ENCODE peak calls at places on chromosomes 5 and 9, in four cellular contexts. One of them, this sample, is unnamed.

GRCh38 chr5:178542455-178542854 is 47.7 kb downstream of the COL23A1 start:
- DNase-seq in CD4-positive, alpha-beta T cell: no peak
- DNase-seq in GM10248: no peak
- DNase-seq in cardiac fibroblast: no peak
- DNase-seq in this sample: no peak

GRCh38 chr9:128558431-128559310 is 6.3 kb downstream of the SPTAN1 start:
- DNase-seq in CD4-positive, alpha-beta T cell: peak; percentile 45
- DNase-seq in cardiac fibroblast: peak; percentile 94
- DNase-seq in GM10248: peak; percentile 75
- DNase-seq in this sample: peak; percentile 84

GRCh38 chr5:160837211-160837610 is 14.8 kb downstream of the ATP10B start:
- DNase-seq in cardiac fibroblast: no peak
- DNase-seq in GM10248: no peak
- DNase-seq in CD4-positive, alpha-beta T cell: no peak
- DNase-seq in this sample: no peak

GRCh38 chr5:81631124-81631523 is 119.8 kb downstream of the SSBP2 start:
- DNase-seq in cardiac fibroblast: no peak
- DNase-seq in GM10248: no peak
- DNase-seq in CD4-positive, alpha-beta T cell: peak; percentile 6
- DNase-seq in this sample: peak; percentile 52

GRCh38 chr9:127796899-127797370 is 5.7 kb upstream of the FPGS start:
- DNase-seq in CD4-positive, alpha-beta T cell: no peak
- DNase-seq in GM10248: no peak
- DNase-seq in cardiac fibroblast: no peak
- DNase-seq in this sample: peak; percentile 51

GRCh38 chr5:177090813-177091212 is 4.1 kb downstream of the FGFR4 start:
- DNase-seq in GM10248: no peak
- DNase-seq in cardiac fibroblast: no peak
- DNase-seq in CD4-positive, alpha-beta T cell: no peak
- DNase-seq in this sample: no peak

GRCh38 chr9:136011703-136012496 is 50.7 kb upstream of the UBAC1 start:
- DNase-seq in CD4-positive, alpha-beta T cell: peak; percentile 2
- DNase-seq in cardiac fibroblast: peak; percentile 75
- DNase-seq in GM10248: no peak
- DNase-seq in this sample: peak; percentile 25

GRCh38 chr9:137619240-137620090 is 660 bp downstream of the EHMT1 start:
- DNase-seq in CD4-positive, alpha-beta T cell: no peak
- DNase-seq in cardiac fibroblast: peak; percentile 54
- DNase-seq in GM10248: peak; percentile 61
- DNase-seq in this sample: no peak

GRCh38 chr9:89845862-89846261 is 241.1 kb downstream of the GADD45G start:
- DNase-seq in GM10248: no peak
- DNase-seq in cardiac fibroblast: no peak
- DNase-seq in CD4-positive, alpha-beta T cell: no peak
- DNase-seq in this sample: peak; percentile 9

GRCh38 chr9:126336350-126337335 is 10.0 kb downstream of the MVB12B start:
- DNase-seq in CD4-positive, alpha-beta T cell: no peak
- DNase-seq in cardiac fibroblast: no peak
- DNase-seq in GM10248: peak; percentile 7
- DNase-seq in this sample: no peak

GRCh38 chr5:179227578-179228311 is 117.5 kb downstream of the ADAMTS2 start:
- DNase-seq in cardiac fibroblast: no peak
- DNase-seq in GM10248: no peak
- DNase-seq in CD4-positive, alpha-beta T cell: no peak
- DNase-seq in this sample: peak; percentile 40

GRCh38 chr9:91071185-91071990 is 269.8 kb downstream of the SYK start:
- DNase-seq in GM10248: no peak
- DNase-seq in cardiac fibroblast: peak; percentile 91
- DNase-seq in CD4-positive, alpha-beta T cell: no peak
- DNase-seq in this sample: no peak

GRCh38 chr9:109922617-109923260 is 142.7 kb downstream of the PALM2AKAP2 start:
- DNase-seq in GM10248: no peak
- DNase-seq in cardiac fibroblast: no peak
- DNase-seq in CD4-positive, alpha-beta T cell: no peak
- DNase-seq in this sample: no peak

GRCh38 chr5:93519737-93520136 is 61.3 kb downstream of the NR2F1-AS1 start:
- DNase-seq in cardiac fibroblast: peak; percentile 47
- DNase-seq in GM10248: no peak
- DNase-seq in CD4-positive, alpha-beta T cell: no peak
- DNase-seq in this sample: no peak

GRCh38 chr9:115972362-115972761 is 181.2 kb upstream of the PAPPA start:
- DNase-seq in GM10248: no peak
- DNase-seq in cardiac fibroblast: peak; percentile 46
- DNase-seq in CD4-positive, alpha-beta T cell: no peak
- DNase-seq in this sample: no peak

GRCh38 chr5:93236807-93237421 is 344.1 kb downstream of the NR2F1-AS1 start:
- DNase-seq in cardiac fibroblast: peak; percentile 58
- DNase-seq in CD4-positive, alpha-beta T cell: no peak
- DNase-seq in GM10248: no peak
- DNase-seq in this sample: no peak

GRCh38 chr5:94908889-94909480 is 290.5 kb downstream of the SLF1 start:
- DNase-seq in CD4-positive, alpha-beta T cell: no peak
- DNase-seq in cardiac fibroblast: peak; percentile 73
- DNase-seq in GM10248: peak; percentile 22
- DNase-seq in this sample: no peak

GRCh38 chr9:106862115-106862945 is 636 bp upstream of the ZNF462 start:
- DNase-seq in CD4-positive, alpha-beta T cell: no peak
- DNase-seq in cardiac fibroblast: peak; percentile 52
- DNase-seq in GM10248: no peak
- DNase-seq in this sample: peak; percentile 69

GRCh38 chr5:14870347-14871083 is 1.1 kb downstream of the ANKH start:
- DNase-seq in CD4-positive, alpha-beta T cell: no peak
- DNase-seq in GM10248: peak; percentile 30
- DNase-seq in cardiac fibroblast: no peak
- DNase-seq in this sample: no peak

GRCh38 chr5:139593716-139594319 is 32.7 kb downstream of the UBE2D2 start:
- DNase-seq in cardiac fibroblast: peak; percentile 69
- DNase-seq in CD4-positive, alpha-beta T cell: no peak
- DNase-seq in GM10248: no peak
- DNase-seq in this sample: no peak

GRCh38 chr5:102770803-102771202 is 15.7 kb downstream of the PAM start:
- DNase-seq in CD4-positive, alpha-beta T cell: no peak
- DNase-seq in GM10248: no peak
- DNase-seq in cardiac fibroblast: no peak
- DNase-seq in this sample: no peak

GRCh38 chr9:90843530-90843929 is 41.9 kb downstream of the SYK start:
- DNase-seq in GM10248: no peak
- DNase-seq in CD4-positive, alpha-beta T cell: no peak
- DNase-seq in cardiac fibroblast: no peak
- DNase-seq in this sample: no peak

GRCh38 chr5:176144508-176144907 is 93.7 kb upstream of the SIMC1 start:
- DNase-seq in GM10248: no peak
- DNase-seq in CD4-positive, alpha-beta T cell: no peak
- DNase-seq in cardiac fibroblast: no peak
- DNase-seq in this sample: no peak

GRCh38 chr5:97907611-97908400 is 724.8 kb upstream of the RIOK2 start:
- DNase-seq in CD4-positive, alpha-beta T cell: no peak
- DNase-seq in GM10248: no peak
- DNase-seq in cardiac fibroblast: no peak
- DNase-seq in this sample: no peak

GRCh38 chr5:6574537-6574936 is 58.3 kb downstream of the NSUN2 start:
- DNase-seq in CD4-positive, alpha-beta T cell: no peak
- DNase-seq in cardiac fibroblast: no peak
- DNase-seq in GM10248: no peak
- DNase-seq in this sample: no peak

GRCh38 chr9:90025816-90026215 is 421.0 kb downstream of the GADD45G start:
- DNase-seq in CD4-positive, alpha-beta T cell: no peak
- DNase-seq in cardiac fibroblast: no peak
- DNase-seq in GM10248: no peak
- DNase-seq in this sample: no peak

GRCh38 chr5:76337949-76338589 is 65.0 kb upstream of the IQGAP2 start:
- DNase-seq in CD4-positive, alpha-beta T cell: peak; percentile 19
- DNase-seq in GM10248: peak; percentile 67
- DNase-seq in cardiac fibroblast: peak; percentile 35
- DNase-seq in this sample: peak; percentile 57

GRCh38 chr5:119435436-119436132 is 16.7 kb upstream of the HSD17B4 start:
- DNase-seq in cardiac fibroblast: peak; percentile 67
- DNase-seq in GM10248: peak; percentile 52
- DNase-seq in CD4-positive, alpha-beta T cell: peak; percentile 65
- DNase-seq in this sample: peak; percentile 93

GRCh38 chr5:157365732-157366131 is 94.3 kb upstream of the NIPAL4 start:
- DNase-seq in GM10248: no peak
- DNase-seq in CD4-positive, alpha-beta T cell: no peak
- DNase-seq in cardiac fibroblast: no peak
- DNase-seq in this sample: no peak

GRCh38 chr9:99497641-99498040 is 275.6 kb downstream of the SEC61B start:
- DNase-seq in GM10248: no peak
- DNase-seq in CD4-positive, alpha-beta T cell: no peak
- DNase-seq in cardiac fibroblast: no peak
- DNase-seq in this sample: no peak

GRCh38 chr9:133729646-133730281 is 8.4 kb downstream of the SARDH start:
- DNase-seq in CD4-positive, alpha-beta T cell: no peak
- DNase-seq in cardiac fibroblast: no peak
- DNase-seq in GM10248: no peak
- DNase-seq in this sample: peak; percentile 41
- TF ChIP-seq CTCF in CD4-positive, alpha-beta T cell: no peak
- TF ChIP-seq CTCF in cardiac fibroblast: no peak
- TF ChIP-seq CTCF in GM10248: no peak
- TF ChIP-seq CTCF in this sample: no peak

DNA sequence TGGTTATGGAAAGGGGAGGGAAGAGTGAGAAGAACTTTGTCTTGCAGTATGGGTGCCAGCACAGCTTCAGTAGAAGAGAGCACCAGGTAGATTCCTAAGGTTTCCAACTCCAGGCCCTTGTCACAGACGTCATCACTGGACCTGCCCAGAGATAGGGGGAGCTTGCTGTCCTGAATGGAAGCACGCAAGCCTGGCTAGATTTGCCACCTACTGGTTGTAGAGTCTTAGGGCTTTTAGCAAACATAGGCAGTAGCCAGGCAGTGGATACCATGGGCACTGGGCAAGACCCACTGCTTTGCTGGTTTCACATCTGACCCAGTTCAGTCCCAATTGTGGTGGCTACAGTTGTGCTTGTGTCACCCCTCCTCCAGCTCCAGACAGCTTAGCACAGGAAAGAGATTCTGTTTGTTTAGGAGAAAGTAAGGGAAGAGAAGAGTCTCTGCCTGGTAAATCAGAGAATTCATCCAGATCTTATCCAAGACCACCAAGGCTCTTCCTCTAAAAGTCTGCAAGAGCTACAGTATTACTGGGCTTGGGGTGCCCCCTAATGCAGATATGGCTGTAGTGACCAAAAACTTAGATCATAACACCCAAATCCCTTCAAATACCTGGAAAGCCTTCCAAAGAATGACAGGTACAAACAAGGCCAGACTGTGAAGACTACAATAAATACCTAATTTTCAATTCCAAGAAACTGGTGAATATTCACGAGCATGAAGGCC is 158.9 kb downstream of the HINT1 start:
- DNase-seq in CD4-positive, alpha-beta T cell: no peak
- DNase-seq in GM10248: no peak
- DNase-seq in cardiac fibroblast: no peak
- DNase-seq in this sample: no peak
- TF ChIP-seq CTCF in CD4-positive, alpha-beta T cell: no peak
- TF ChIP-seq CTCF in GM10248: no peak
- TF ChIP-seq CTCF in cardiac fibroblast: no peak
- TF ChIP-seq CTCF in this sample: no peak

GRCh38 chr5:69086206-69086605 is 7.6 kb upstream of the SLC30A5 start:
- DNase-seq in cardiac fibroblast: no peak
- DNase-seq in GM10248: no peak
- DNase-seq in CD4-positive, alpha-beta T cell: no peak
- DNase-seq in this sample: no peak

GRCh38 chr5:69084903-69085302 is 8.9 kb upstream of the SLC30A5 start:
- DNase-seq in cardiac fibroblast: no peak
- DNase-seq in GM10248: no peak
- DNase-seq in CD4-positive, alpha-beta T cell: no peak
- DNase-seq in this sample: no peak

GRCh38 chr5:69078921-69079537 is 14.8 kb upstream of the SLC30A5 start:
- DNase-seq in cardiac fibroblast: no peak
- DNase-seq in GM10248: no peak
- DNase-seq in CD4-positive, alpha-beta T cell: no peak
- DNase-seq in this sample: no peak

GRCh38 chr5:69079556-69079955 is 14.3 kb upstream of the SLC30A5 start:
- DNase-seq in CD4-positive, alpha-beta T cell: no peak
- DNase-seq in cardiac fibroblast: no peak
- DNase-seq in GM10248: no peak
- DNase-seq in this sample: no peak

DNA sequence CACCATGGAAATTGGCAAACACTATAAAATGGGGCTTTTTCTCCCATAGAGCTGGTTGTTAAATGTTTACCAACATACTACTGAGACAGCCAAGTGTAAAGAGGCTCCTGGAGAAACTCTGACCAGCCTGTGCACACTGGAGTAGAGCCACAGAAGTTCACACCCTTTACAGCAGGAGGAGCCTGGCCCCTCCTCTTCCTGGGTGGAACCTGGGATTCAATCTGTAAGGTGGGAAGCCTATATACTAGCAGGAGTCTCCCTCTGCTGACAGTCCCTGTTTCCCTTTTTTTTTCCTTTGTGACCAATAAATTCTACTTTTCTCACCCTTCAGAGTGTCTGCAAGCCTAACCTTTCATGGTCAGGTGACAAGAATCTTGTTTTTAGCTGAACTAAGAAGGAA is 10.4 kb upstream of the SLC30A5 start:
- DNase-seq in GM10248: no peak
- DNase-seq in cardiac fibroblast: no peak
- DNase-seq in CD4-positive, alpha-beta T cell: no peak
- DNase-seq in this sample: no peak
- TF ChIP-seq CTCF in GM10248: no peak
- TF ChIP-seq CTCF in cardiac fibroblast: no peak
- TF ChIP-seq CTCF in CD4-positive, alpha-beta T cell: no peak
- TF ChIP-seq CTCF in this sample: no peak

GRCh38 chr9:129567329-129567728 is 53.6 kb downstream of the C9orf50 start:
- DNase-seq in CD4-positive, alpha-beta T cell: no peak
- DNase-seq in GM10248: no peak
- DNase-seq in cardiac fibroblast: no peak
- DNase-seq in this sample: no peak

GRCh38 chr9:129569506-129570449 is 51.1 kb downstream of the C9orf50 start:
- DNase-seq in GM10248: no peak
- DNase-seq in cardiac fibroblast: peak; percentile 40
- DNase-seq in CD4-positive, alpha-beta T cell: no peak
- DNase-seq in this sample: no peak

GRCh38 chr9:129567842-129568559 is 52.9 kb downstream of the C9orf50 start:
- DNase-seq in GM10248: no peak
- DNase-seq in cardiac fibroblast: peak; percentile 56
- DNase-seq in CD4-positive, alpha-beta T cell: no peak
- DNase-seq in this sample: no peak

GRCh38 chr9:129570450-129571297 is 50.2 kb downstream of the C9orf50 start:
- DNase-seq in cardiac fibroblast: peak; percentile 91
- DNase-seq in CD4-positive, alpha-beta T cell: no peak
- DNase-seq in GM10248: no peak
- DNase-seq in this sample: peak; percentile 50

GRCh38 chr9:129568560-129569505 is 52.1 kb downstream of the C9orf50 start:
- DNase-seq in GM10248: no peak
- DNase-seq in CD4-positive, alpha-beta T cell: no peak
- DNase-seq in cardiac fibroblast: no peak
- DNase-seq in this sample: no peak
- TF ChIP-seq CTCF in GM10248: no peak
- TF ChIP-seq CTCF in CD4-positive, alpha-beta T cell: peak; percentile 4
- TF ChIP-seq CTCF in cardiac fibroblast: no peak
- TF ChIP-seq CTCF in this sample: no peak

GRCh38 chr9:79567671-79568098 is 4.1 kb upstream of the TLE4 start:
- DNase-seq in CD4-positive, alpha-beta T cell: no peak
- DNase-seq in cardiac fibroblast: no peak
- DNase-seq in GM10248: no peak
- DNase-seq in this sample: no peak
- TF ChIP-seq CTCF in CD4-positive, alpha-beta T cell: no peak
- TF ChIP-seq CTCF in cardiac fibroblast: no peak
- TF ChIP-seq CTCF in GM10248: no peak
- TF ChIP-seq CTCF in this sample: no peak

This sample was measured in Peyer's patch.